ENCODE peak calls at places on chromosome 9, in five cellular contexts. C, K, L, S and T are unnamed samples.

GRCh38 chr9:77018058-77019009 is 1.1 kb upstream of the FOXB2 start:
- DNase-seq in C (no peak), K (no peak), L (no peak), S (no peak), T (no peak)

GRCh38 chr9:124559871-124560270 is 52.7 kb upstream of the NR5A1 start:
- DNase-seq in C (peak; percentile 28), K (no peak), L (no peak), S (no peak), T (no peak)

GRCh38 chr9:77099388-77099787 is 77.9 kb upstream of the VPS13A start:
- DNase-seq in C (no peak), K (no peak), L (no peak), S (no peak), T (no peak)

GRCh38 chr9:87223397-87224246 is 274.0 kb upstream of the DAPK1 start:
- DNase-seq in C (peak; percentile 11), K (no peak), L (peak; percentile 38), S (no peak), T (no peak)

GRCh38 chr9:7298123-7298522 is 501.5 kb downstream of the DMAC1 start:
- DNase-seq in C (no peak), K (no peak), L (no peak), S (no peak), T (no peak)

GRCh38 chr9:114282926-114283325 is 40.0 kb upstream of the ORM1 start:
- DNase-seq in C (peak; percentile 93), K (no peak), L (no peak), S (no peak), T (peak; percentile 49)

GRCh38 chr9:94639996-94640376 is 668 bp upstream of the FBP1 start:
- DNase-seq in C (no peak), K (no peak), L (no peak), S (no peak), T (no peak)

GRCh38 chr9:92962303-92962649 is 15.0 kb downstream of the FGD3 start:
- DNase-seq in C (no peak), K (no peak), L (no peak), S (no peak), T (no peak)

GRCh38 chr9:19074836-19075235 is 25.6 kb downstream of the RRAGA start:
- DNase-seq in C (no peak), K (no peak), L (no peak), S (no peak), T (no peak)